ENCODE peak calls at places on chromosomes 11 and 22, in eight cellular contexts. E is fibroblast of mammary gland; R is CD4-positive, CD25-positive, alpha-beta regulatory T cell; X is activated T-helper 1 cell treated with anti-CD3 and anti-CD28 coated beads, Interleukin-12 subunit alpha, Interleukin-12 subunit beta, Interleukin-2, Interleukin-4 antibody, amounts not matched to agents 30 ng/mL and 10 ng/mL and 1 ng/mL, durations not matched to agents 14 hours and 24 hours and 36 hours; U is NT2/D1; J is NCI-H2081 treated with DMSO at 0.1 percent for 48 hours; O is NCI-H1105; W is HT1080. P is an unnamed sample.
A peak's percentile ranks its signal among the peaks of the same experiment; 100 is the strongest.

GRCh38 chr11:6321356-6321755 is 1.1 kb upstream of the CAVIN3 start:
- DNase-seq in E (peak; percentile 21), R (no peak), X (no peak), U (no peak), J (no peak), O (no peak), W (no peak), P (no peak)

GRCh38 chr22:32926600-32926999 is 125.1 kb downstream of the TIMP3 start:
- DNase-seq in E (peak; percentile 43), R (no peak), X (no peak), U (no peak), J (no peak), O (no peak), W (peak; percentile 18), P (peak; percentile 9)

GRCh38 chr11:92838655-92839334 is 130.7 kb upstream of the MTNR1B start:
- DNase-seq in E (no peak), R (no peak), X (no peak), U (peak; percentile 38), J (no peak), O (peak; percentile 12), W (peak; percentile 17), P (no peak)

GRCh38 chr11:65891180-65892136 is 985 bp downstream of the CCDC85B start:
- DNase-seq in E (peak; percentile 47), R (no peak), X (no peak), U (peak; percentile 63), J (no peak), O (no peak), W (peak; percentile 88), P (peak; percentile 37)

GRCh38 chr22:24315367-24315781 is 44.7 kb downstream of the SPECC1L start:
- DNase-seq in E (no peak), R (no peak), X (no peak), U (no peak), J (no peak), O (no peak), W (no peak), P (peak; percentile 49)

GRCh38 chr11:17221968-17222367 is 14.2 kb upstream of the PIK3C2A start:
- DNase-seq in E (peak; percentile 26), R (no peak), X (no peak), U (no peak), J (no peak), O (no peak), W (peak; percentile 33), P (peak; percentile 38)

GRCh38 chr22:24157783-24158170 is 23.5 kb upstream of the SUSD2 start:
- DNase-seq in E (peak; percentile 24), R (no peak), X (no peak), U (no peak), J (no peak), O (no peak), W (no peak), P (no peak)

GRCh38 chr22:49405590-49405989 is 422.1 kb downstream of the BRD1 start:
- DNase-seq in E (no peak), R (no peak), X (no peak), U (no peak), J (no peak), O (no peak), W (no peak), P (no peak)

GRCh38 chr11:2164861-2165555 is 4.0 kb upstream of the INS start:
- DNase-seq in E (no peak), R (no peak), X (no peak), U (no peak), J (no peak), O (no peak), W (no peak), P (no peak)

GRCh38 chr11:44243633-44244343 is 66.2 kb downstream of the ALX4 start:
- DNase-seq in E (peak; percentile 30), R (no peak), X (no peak), U (peak; percentile 96), J (no peak), O (no peak), W (peak; percentile 52), P (peak; percentile 50)

GRCh38 chr22:36599771-36600170 is 70.8 kb upstream of the EIF3D start:
- DNase-seq in E (no peak), R (no peak), X (no peak), U (no peak), J (no peak), O (no peak), W (no peak), P (no peak)

GRCh38 chr11:36258730-36259360 is 30.4 kb downstream of the COMMD9 start:
- DNase-seq in E (peak; percentile 80), R (no peak), X (no peak), U (peak; percentile 51), J (no peak), O (no peak), W (peak; percentile 63), P (peak; percentile 68)

GRCh38 chr11:114053406-114053805 is 6.1 kb upstream of the ZBTB16 start:
- DNase-seq in E (peak; percentile 69), R (no peak), X (no peak), U (no peak), J (no peak), O (no peak), W (no peak), P (no peak)

GRCh38 chr11:123995119-123995518 is at the start of gene OR10G6:
- DNase-seq in E (no peak), R (no peak), X (no peak), U (no peak), J (no peak), O (no peak), W (no peak), P (no peak)

GRCh38 chr11:93116641-93117577 is 80.9 kb downstream of the SLC36A4 start:
- DNase-seq in E (no peak), R (no peak), X (no peak), U (no peak), J (no peak), O (no peak), W (no peak), P (no peak)

GRCh38 chr11:34899633-34900016 is 16.6 kb downstream of the APIP start:
- DNase-seq in E (no peak), R (no peak), X (no peak), U (no peak), J (no peak), O (no peak), W (no peak), P (no peak)

GRCh38 chr11:16584569-16584968 is 153.9 kb upstream of the C11orf58 start:
- DNase-seq in E (no peak), R (no peak), X (no peak), U (no peak), J (no peak), O (no peak), W (no peak), P (no peak)

GRCh38 chr11:124740277-124740882 is 638 bp downstream of the NRGN start:
- DNase-seq in E (peak; percentile 19), R (peak; percentile 40), X (peak; percentile 30), U (no peak), J (no peak), O (peak; percentile 43), W (peak; percentile 63), P (no peak)

P was measured in astrocyte of the spinal cord.